ENCODE peak calls at places on chromosomes 16 and 17, in six cellular contexts. N is cardiac muscle cell; D is SJCRH30; G is prostate gland; R is ovary; V is effector memory CD4-positive, alpha-beta T cell. T is an unnamed sample. For H3K4me1, the result is how much of the 10 kb centered on the place peaks cover.

GRCh38 chr16:58503863-58504688 is 4.1 kb downstream of the NDRG4 start:
- DNase-seq in D (no peak), G (no peak), V (no peak), R (no peak), N (no peak), T (no peak)

GRCh38 chr17:80704894-80705293 is 160.3 kb downstream of the RPTOR start:
- DNase-seq in R (no peak), N (no peak), V (no peak), G (no peak), D (no peak), T (no peak)

GRCh38 chr16:2520784-2521577 is 810 bp downstream of the AMDHD2 start:
- DNase-seq in N (no peak), G (no peak), V (peak), D (no peak), R (peak), T (peak)

GRCh38 chr17:10034719-10035475 is 129.8 kb upstream of the RCVRN start:
- DNase-seq in R (no peak), G (no peak), D (no peak), N (no peak), V (no peak), T (no peak)

GRCh38 chr17:64004903-64005733 is 7.0 kb downstream of the PRR29 start:
- DNase-seq in G (no peak), V (no peak), N (no peak), R (no peak), D (no peak), T (no peak)

GRCh38 chr16:53519417-53520091 is 16.5 kb upstream of the AKTIP start:
- DNase-seq in D (no peak), R (no peak), N (no peak), G (no peak), V (no peak), T (no peak)

GRCh38 chr17:72501404-72502110 is 380.7 kb downstream of the SOX9 start:
- DNase-seq in V (no peak), D (peak), R (no peak), N (no peak), G (peak), T (peak)

GRCh38 chr17:57986841-57987581 is 1.0 kb downstream of the VEZF1 start:
- DNase-seq in R (peak), V (peak), D (peak), G (peak), N (peak), T (peak)

GRCh38 chr16:9090101-9090959 is 1.1 kb upstream of the HAPSTR1 start:
- DNase-seq in V (peak), D (no peak), N (no peak), G (peak), R (peak), T (peak)

DNA sequence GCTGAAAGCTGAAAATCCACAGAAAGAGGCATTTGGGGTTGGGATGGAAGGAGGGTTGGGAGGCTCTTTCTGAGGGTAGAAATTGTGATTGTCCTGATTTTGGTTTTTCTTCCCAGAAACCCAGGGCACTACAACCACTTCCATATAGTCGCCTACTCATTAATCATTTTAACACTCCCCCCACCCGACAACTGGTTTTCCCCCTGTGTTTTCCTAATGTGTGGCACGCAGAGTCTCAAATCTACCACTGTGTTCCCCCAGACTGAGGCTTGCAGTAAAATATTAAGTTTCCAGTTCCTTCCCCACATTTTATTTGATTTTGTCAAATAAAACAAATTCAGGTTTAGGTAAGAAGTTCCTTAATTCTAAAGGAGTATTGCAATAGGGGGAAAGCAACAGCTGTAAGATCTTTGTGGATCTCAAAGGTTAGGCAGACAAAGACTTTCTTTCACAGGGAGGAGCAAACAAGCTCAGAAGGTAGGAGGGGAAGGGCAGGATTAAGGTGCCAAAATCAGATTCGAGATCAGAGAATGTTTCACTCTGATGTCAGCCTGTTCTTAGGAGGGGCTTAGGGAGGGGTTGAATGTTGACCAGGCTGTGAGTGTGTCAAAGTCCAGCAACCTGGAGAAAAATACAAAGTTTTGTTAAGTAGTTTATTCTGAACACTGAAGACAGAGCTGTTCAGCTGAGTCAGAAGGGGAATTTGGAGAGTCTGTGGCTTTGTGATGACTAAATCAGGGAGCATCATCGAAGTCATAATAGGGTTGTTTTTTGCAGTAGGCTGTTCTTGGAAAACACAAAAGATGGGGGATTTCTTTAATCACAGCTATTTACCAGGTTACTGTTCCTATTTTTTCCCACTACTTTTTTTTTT is 3.6 kb downstream of the ZNF267 start:
- DNase-seq in D (no peak), V (peak), G (no peak), N (peak), R (no peak), T (peak)
- H3K4me3 ChIP-seq in D (no peak), V (peak), G (no peak), N (no peak), R (no peak), T (no peak)

GRCh38 chr16:84368327-84368996 is at the start of gene ATP2C2:
- DNase-seq in G (peak), V (no peak), N (no peak), R (no peak), D (no peak), T (peak)

GRCh38 chr16:84371553-84371865 is 3.2 kb downstream of the ATP2C2 start:
- DNase-seq in R (no peak), G (no peak), N (no peak), D (no peak), V (no peak), T (no peak)

GRCh38 chr16:84369938-84370627 is 1.7 kb downstream of the ATP2C2 start:
- DNase-seq in D (no peak), N (no peak), V (no peak), G (no peak), R (no peak), T (no peak)

GRCh38 chr16:84369105-84369504 is 767 bp downstream of the ATP2C2 start:
- DNase-seq in G (no peak), N (no peak), R (no peak), V (no peak), D (no peak), T (no peak)

GRCh38 chr16:84370723-84371552 is 2.6 kb downstream of the ATP2C2 start:
- DNase-seq in D (no peak), R (no peak), N (no peak), V (no peak), G (no peak), T (no peak)
- H3K27ac ChIP-seq in D (no peak), R (no peak), N (no peak), V (no peak), G (peak), T (no peak)

GRCh38 chr17:75475851-75476250 is 19.4 kb downstream of the TMEM94 start:
- DNase-seq in R (peak), D (no peak), V (no peak), G (no peak), N (peak), T (no peak)

GRCh38 chr17:75476274-75476673 is 19.8 kb downstream of the TMEM94 start:
- DNase-seq in R (peak), G (no peak), D (no peak), N (peak), V (no peak), T (no peak)

GRCh38 chr17:75476752-75477492 is 20.5 kb downstream of the TMEM94 start:
- DNase-seq in N (no peak), D (no peak), R (no peak), G (no peak), V (no peak), T (no peak)

GRCh38 chr17:75474736-75475135 is 18.3 kb downstream of the TMEM94 start:
- DNase-seq in R (no peak), D (no peak), N (no peak), V (no peak), G (no peak), T (no peak)

DNA sequence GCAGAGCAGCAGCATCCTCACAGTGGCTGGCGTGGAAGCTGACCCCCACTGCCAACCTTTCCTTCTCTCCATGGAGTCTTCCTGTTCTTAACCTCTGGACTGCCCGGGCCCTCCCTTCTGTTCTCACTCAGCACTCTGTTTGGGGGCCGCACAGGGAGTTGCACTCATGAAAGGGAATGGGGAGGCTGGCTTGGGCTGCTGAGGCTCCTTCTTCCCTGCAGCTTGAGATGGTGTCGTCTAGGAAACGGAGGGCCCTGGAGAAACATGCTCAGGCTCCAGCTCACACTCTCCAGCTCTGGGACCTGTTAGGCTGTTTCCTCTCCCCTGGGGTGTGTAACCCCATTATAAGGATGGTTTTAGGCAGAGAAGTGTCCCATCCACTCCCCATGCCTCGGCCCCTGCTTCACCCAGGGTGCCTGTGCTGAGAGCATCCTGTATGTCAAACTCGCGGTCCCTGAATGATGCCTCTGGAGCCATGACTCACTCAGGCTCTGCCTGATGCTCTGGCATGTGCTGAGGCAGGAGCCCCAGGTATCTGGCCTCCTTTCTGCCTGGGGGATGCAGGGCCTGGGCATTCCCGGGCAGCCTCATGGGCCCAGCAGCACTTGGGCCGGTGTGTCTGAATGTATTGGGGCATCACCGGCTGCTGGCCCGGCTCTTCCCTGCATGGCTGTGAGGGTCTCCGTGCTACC is 18.9 kb downstream of the TMEM94 start:
- DNase-seq in D (no peak), V (no peak), N (no peak), R (no peak), G (no peak), T (no peak)
- H3K4me1 ChIP-seq in D (under half), V (under half), N (under half), R (under half), G (under half), T (under half)

GRCh38 chr16:75063549-75064082 is 53.0 kb downstream of the LDHD start:
- DNase-seq in R (no peak), V (no peak), N (no peak), D (no peak), G (no peak), T (no peak)
- H3K4me3 ChIP-seq in R (no peak), V (no peak), N (no peak), D (no peak), G (no peak), T (no peak)

GRCh38 chr17:75430159-75430748 is 24.8 kb upstream of the GRB2 start:
- DNase-seq in N (peak), R (no peak), G (no peak), D (peak), V (no peak), T (no peak)

GRCh38 chr17:75433223-75433622 is 23.2 kb upstream of the TMEM94 start:
- DNase-seq in V (no peak), G (no peak), D (peak), N (no peak), R (no peak), T (no peak)

DNA sequence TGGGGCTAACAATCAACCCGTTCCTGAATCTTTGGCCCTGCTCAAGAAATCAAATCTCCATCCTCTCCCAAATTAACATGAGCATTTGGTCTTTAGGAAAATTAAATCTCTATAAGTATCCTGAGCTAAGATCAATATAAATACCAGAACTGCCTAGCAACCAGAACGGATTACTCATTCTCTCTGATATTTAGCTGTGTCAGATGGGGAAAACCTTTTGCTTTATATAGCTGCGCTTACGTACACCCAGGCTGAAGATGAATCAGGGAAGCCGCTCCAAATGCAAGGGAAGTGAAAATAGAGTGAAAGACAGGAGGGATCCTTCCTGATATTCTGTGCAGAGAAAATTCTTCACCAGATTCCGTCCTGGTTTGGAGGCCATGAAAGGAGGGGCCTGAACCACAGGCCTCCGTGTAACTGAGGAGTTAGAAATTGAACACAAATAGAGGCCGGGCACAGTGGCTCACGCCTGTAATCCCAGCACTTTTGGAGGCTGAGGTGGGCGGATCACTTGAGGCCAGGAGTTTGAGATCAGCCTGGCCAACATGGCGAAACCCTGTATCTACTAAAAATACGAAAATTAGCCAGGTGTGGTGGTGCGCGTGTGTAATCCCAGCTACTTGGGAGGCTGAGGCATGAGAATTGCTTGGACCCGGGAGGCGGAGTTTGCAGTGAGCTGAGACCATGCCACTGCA is 23.4 kb upstream of the GRB2 start:
- DNase-seq in G (no peak), R (no peak), V (no peak), D (no peak), N (peak), T (no peak)
- H3K27ac ChIP-seq in G (peak), R (no peak), V (no peak), D (no peak), N (no peak), T (peak)

DNA sequence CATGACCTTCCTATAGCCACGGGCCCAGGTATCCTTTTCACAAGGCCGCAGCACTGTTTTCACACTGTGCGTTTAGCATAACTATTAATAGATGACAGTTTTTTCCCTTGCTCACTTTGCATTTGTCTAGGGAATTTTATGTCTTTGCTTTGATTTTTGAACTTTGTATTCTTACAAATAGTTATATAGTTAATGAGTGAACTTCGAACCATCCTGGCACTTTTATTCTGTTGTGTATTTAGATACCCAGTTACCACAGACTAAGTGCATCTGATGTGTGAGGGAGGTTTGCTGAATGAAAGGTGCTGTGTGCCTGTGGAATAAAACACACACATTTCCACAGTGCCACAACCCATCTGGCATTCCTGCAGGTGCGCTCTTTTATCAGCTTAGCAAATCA is 37.4 kb downstream of the USP10 start:
- DNase-seq in G (no peak), D (no peak), V (no peak), N (no peak), R (no peak), T (no peak)
- H3K4me1 ChIP-seq in G (under half), D (under half), V (under half), N (under half), R (under half), T (half or more)

GRCh38 chr16:49411121-49411970 is 37.7 kb downstream of the C16orf78 start:
- DNase-seq in D (no peak), V (no peak), N (no peak), R (no peak), G (no peak), T (no peak)
- H3K4me3 ChIP-seq in D (no peak), V (no peak), N (no peak), R (no peak), G (no peak), T (no peak)

DNA sequence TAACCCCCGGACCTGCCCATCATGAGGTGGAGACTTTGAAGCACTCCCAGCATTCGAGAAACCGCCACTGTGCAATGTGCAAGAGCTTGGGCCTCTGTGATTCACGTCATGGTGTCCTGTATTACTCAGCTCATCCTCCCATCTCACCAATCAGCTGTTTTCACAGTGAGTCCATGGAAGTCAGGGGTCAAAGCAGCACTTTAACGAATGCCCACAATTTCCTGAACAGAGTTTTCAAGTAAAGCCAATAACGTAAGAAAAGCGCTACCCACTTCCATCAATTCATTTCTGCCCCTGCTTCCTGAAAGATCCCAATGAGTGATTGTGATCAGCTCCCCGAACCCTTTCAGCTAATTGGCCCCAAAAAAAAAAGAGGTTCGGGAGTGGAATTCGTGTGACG is 136.9 kb upstream of the NUDT7 start:
- DNase-seq in G (no peak), V (no peak), D (no peak), R (no peak), N (peak), T (no peak)
- H3K27ac ChIP-seq in G (no peak), V (no peak), D (no peak), R (no peak), N (no peak), T (no peak)

GRCh38 chr17:3768341-3768740 is 32.6 kb downstream of the ITGAE start:
- DNase-seq in D (no peak), R (no peak), V (no peak), N (no peak), G (no peak), T (no peak)

GRCh38 chr17:3770471-3770870 is 30.5 kb downstream of the ITGAE start:
- DNase-seq in R (no peak), V (no peak), D (no peak), G (no peak), N (no peak), T (no peak)

GRCh38 chr17:3771140-3771539 is 29.8 kb downstream of the ITGAE start:
- DNase-seq in N (no peak), R (no peak), G (no peak), D (no peak), V (no peak), T (no peak)

GRCh38 chr17:3766783-3767182 is 34.2 kb downstream of the ITGAE start:
- DNase-seq in R (no peak), V (no peak), D (no peak), G (no peak), N (no peak), T (no peak)

DNA sequence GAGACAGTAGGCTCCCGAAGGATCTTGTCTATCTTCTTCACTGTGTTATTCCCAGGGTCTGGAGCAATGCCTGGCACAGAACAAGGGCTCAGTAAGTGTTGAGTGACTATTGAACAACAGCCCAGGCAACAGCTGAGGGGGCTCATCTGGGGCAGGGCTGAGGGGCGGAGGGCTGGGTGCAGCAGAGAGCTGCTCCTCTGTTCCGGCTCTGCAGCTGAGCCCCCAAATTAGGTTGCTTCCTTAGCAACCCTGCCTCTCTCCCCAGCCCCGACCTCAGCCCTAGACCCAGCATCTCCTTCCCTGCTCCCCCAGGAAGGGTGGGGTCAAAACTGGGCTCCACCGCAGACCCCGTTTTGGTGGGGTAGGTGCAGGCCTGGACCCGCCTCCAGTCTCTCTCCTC is 32.2 kb downstream of the ITGAE start:
- DNase-seq in N (no peak), V (no peak), D (no peak), R (no peak), G (no peak), T (no peak)
- H3K4me1 ChIP-seq in N (under half), V (under half), D (under half), R (under half), G (under half), T (under half)